ENCODE peak calls at places on chromosomes 13 and 19, in six cellular contexts. P, G, M, E, B and J are unnamed samples.

GRCh38 chr19:13932911-13933393 is 5.3 kb downstream of the PODNL1 start:
- DNase-seq in P (no peak), G (no peak), M (no peak), E (no peak), B (no peak), J (no peak)

GRCh38 chr19:22532388-22533310 is 101.5 kb upstream of the ZNF492 start:
- DNase-seq in P (no peak), G (no peak), M (no peak), E (no peak), B (no peak), J (peak)

GRCh38 chr19:40347476-40348124 is 597 bp downstream of the C19orf47 start:
- DNase-seq in P (no peak), G (no peak), M (no peak), E (peak), B (no peak), J (peak)

GRCh38 chr13:105997436-105998232 is 537.8 kb downstream of the EFNB2 start:
- DNase-seq in P (no peak), G (no peak), M (no peak), E (no peak), B (no peak), J (peak)

GRCh38 chr13:50152655-50153309 is 137.5 kb downstream of the KCNRG start:
- DNase-seq in P (no peak), G (no peak), M (no peak), E (no peak), B (no peak), J (no peak)

GRCh38 chr13:26468203-26468602 is 89.3 kb upstream of the WASF3 start:
- DNase-seq in P (no peak), G (no peak), M (no peak), E (no peak), B (no peak), J (no peak)

GRCh38 chr19:35341006-35341405 is 6.7 kb upstream of the FFAR1 start:
- DNase-seq in P (no peak), G (no peak), M (no peak), E (no peak), B (no peak), J (no peak)

GRCh38 chr13:77136902-77137420 is 110.0 kb upstream of the FBXL3 start:
- DNase-seq in P (peak), G (no peak), M (peak), E (peak), B (no peak), J (no peak)

GRCh38 chr19:17266026-17266425 is 1.2 kb upstream of the BABAM1 start:
- DNase-seq in P (no peak), G (no peak), M (no peak), E (no peak), B (no peak), J (peak)

GRCh38 chr13:80751854-80752253 is 410.9 kb upstream of the SPRY2 start:
- DNase-seq in P (peak), G (no peak), M (no peak), E (no peak), B (no peak), J (no peak)

GRCh38 chr19:55483681-55484361 is 1.2 kb upstream of the NAT14 start:
- DNase-seq in P (peak), G (no peak), M (no peak), E (no peak), B (no peak), J (no peak)

GRCh38 chr19:4016903-4017638 is 9.5 kb downstream of the PIAS4 start:
- DNase-seq in P (no peak), G (no peak), M (no peak), E (no peak), B (no peak), J (no peak)

GRCh38 chr19:38742906-38743305 is 1.4 kb downstream of the CAPN12 start:
- DNase-seq in P (no peak), G (no peak), M (no peak), E (no peak), B (no peak), J (no peak)

GRCh38 chr13:111953546-111954178 is 113.3 kb upstream of the SOX1 start:
- DNase-seq in P (no peak), G (no peak), M (no peak), E (no peak), B (no peak), J (no peak)

GRCh38 chr19:49921871-49922755 is 6.9 kb upstream of the ATF5 start:
- DNase-seq in P (no peak), G (no peak), M (peak), E (peak), B (no peak), J (peak)

GRCh38 chr19:13441810-13442512 is 64.3 kb downstream of the CACNA1A start:
- DNase-seq in P (peak), G (peak), M (peak), E (peak), B (no peak), J (peak)

GRCh38 chr19:46551175-46551574 is 50.0 kb upstream of the CALM3 start:
- DNase-seq in P (no peak), G (no peak), M (no peak), E (no peak), B (no peak), J (no peak)

GRCh38 chr13:77383097-77383496 is 56.2 kb upstream of the MYCBP2 start:
- DNase-seq in P (no peak), G (no peak), M (no peak), E (no peak), B (no peak), J (no peak)

GRCh38 chr19:42068756-42069571 is 1.0 kb downstream of the GRIK5 start:
- DNase-seq in P (peak), G (no peak), M (no peak), E (no peak), B (no peak), J (no peak)

GRCh38 chr19:36668646-36669045 is 2.0 kb upstream of the ZNF461 start:
- DNase-seq in P (no peak), G (no peak), M (no peak), E (no peak), B (no peak), J (no peak)

GRCh38 chr13:23322353-23323336 is 110.9 kb downstream of the SACS start:
- DNase-seq in P (no peak), G (no peak), M (peak), E (no peak), B (no peak), J (no peak)

GRCh38 chr13:96200810-96201209 is 110.9 kb downstream of the HS6ST3 start:
- DNase-seq in P (peak), G (no peak), M (no peak), E (no peak), B (no peak), J (no peak)

GRCh38 chr19:55986487-55986886 is at the start of gene NLRP5:
- DNase-seq in P (no peak), G (no peak), M (no peak), E (no peak), B (no peak), J (no peak)

GRCh38 chr13:41668130-41668757 is 210.9 kb downstream of the RGCC start:
- DNase-seq in P (peak), G (peak), M (peak), E (peak), B (peak), J (peak)

GRCh38 chr19:592101-592500 is 2.4 kb downstream of the HCN2 start:
- DNase-seq in P (no peak), G (no peak), M (no peak), E (no peak), B (no peak), J (no peak)

GRCh38 chr19:13934785-13935109 is 3.5 kb downstream of the PODNL1 start:
- DNase-seq in P (no peak), G (no peak), M (no peak), E (no peak), B (no peak), J (no peak)

GRCh38 chr13:96632536-96633320 is 361.5 kb downstream of the OXGR1 start:
- DNase-seq in P (no peak), G (no peak), M (no peak), E (no peak), B (no peak), J (no peak)

GRCh38 chr19:862529-863304 is 3.3 kb downstream of the CFD start:
- DNase-seq in P (peak), G (peak), M (peak), E (peak), B (peak), J (peak)

DNA sequence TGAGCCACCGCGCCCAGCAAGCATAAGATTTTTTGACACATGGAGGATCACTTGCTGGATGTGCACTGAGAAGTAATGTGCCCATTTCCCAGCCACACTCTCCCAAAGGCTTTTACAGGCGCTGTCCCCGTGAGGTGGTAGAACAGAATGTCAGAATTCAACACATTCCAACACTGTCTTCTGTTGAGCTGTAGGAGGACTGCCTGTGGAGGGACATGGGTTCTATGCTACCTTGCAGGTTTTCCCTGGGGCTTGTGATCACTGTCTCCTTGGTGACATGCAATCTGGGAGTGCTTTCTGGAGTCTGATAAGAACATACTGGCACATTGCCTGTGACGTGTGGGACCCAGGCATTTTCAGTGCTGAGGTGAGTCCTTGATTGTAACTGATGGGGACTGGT is 38.5 kb downstream of the DPRX start:
- DNase-seq in P (peak), G (no peak), M (no peak), E (no peak), B (no peak), J (peak)
- H2AK5ac ChIP-seq in P (no peak), G (no peak), M (no peak), E (no peak), B (peak), J (no peak)

GRCh38 chr13:110391273-110391672 is 84.2 kb downstream of the COL4A2 start:
- DNase-seq in P (no peak), G (no peak), M (peak), E (peak), B (no peak), J (peak)
- H3K9ac ChIP-seq in P (no peak), G (no peak), M (no peak), E (no peak), B (no peak), J (no peak)

DNA sequence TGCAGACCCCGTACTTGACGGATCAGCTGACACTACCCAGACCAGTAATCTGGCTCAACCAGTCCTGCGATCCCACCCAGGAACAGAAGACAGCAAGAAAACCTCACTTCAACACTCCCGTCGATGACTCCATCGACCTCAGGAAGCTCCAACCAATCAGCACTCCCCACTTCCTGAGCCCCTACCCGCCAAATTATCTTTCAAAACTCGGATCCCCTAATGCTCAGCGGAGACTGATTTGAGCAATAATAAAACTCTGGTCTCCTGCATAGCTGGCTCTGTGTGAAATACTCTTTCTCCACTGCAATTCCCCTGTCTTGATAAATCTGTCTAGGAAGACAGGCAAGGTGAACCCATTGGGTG is 1.2 kb downstream of the LSM4 start:
- DNase-seq in P (no peak), G (no peak), M (peak), E (peak), B (no peak), J (no peak)
- H2AK5ac ChIP-seq in P (peak), G (no peak), M (peak), E (peak), B (no peak), J (no peak)

GRCh38 chr19:2699413-2700142 is 2.9 kb downstream of the GNG7 start:
- DNase-seq in P (no peak), G (no peak), M (no peak), E (no peak), B (no peak), J (no peak)
- H3K9ac ChIP-seq in P (no peak), G (no peak), M (no peak), E (no peak), B (no peak), J (no peak)